ENCODE peak calls at places on chromosomes 4 and X, in ten cellular contexts. L is Right ventricle myocardium superior; K is Karpas-422; A is stimulated activated CD8-positive, alpha-beta memory T cell treated with anti-CD3 and anti-CD28 coated beads, Interleukin-12 subunit alpha, Interleukin-12 subunit beta, amount 100 ng/mL, for 4 hours; E is ovary; X is astrocyte of the spinal cord; B is fibroblast of lung; U is dorsolateral prefrontal cortex; O is NCI-H1092 treated with DMSO at 0.1 percent for 48 hours; Z is lower leg skin. I is an unnamed sample.

GRCh38 chr4:40963912-40964478 is 214.2 kb downstream of the NSUN7 start:
- DNase-seq in L (no peak), K (no peak), A (no peak), E (no peak), X (peak), B (peak), U (no peak), O (no peak), Z (no peak), I (no peak)

GRCh38 chrX:41824551-41824950 is 98.8 kb downstream of the CASK start:
- DNase-seq in L (no peak), K (no peak), A (no peak), E (no peak), X (peak), B (peak), U (no peak), O (no peak), Z (no peak), I (no peak)

GRCh38 chr4:187294861-187295260 is 571.2 kb upstream of the FAT1 start:
- DNase-seq in L (no peak), K (no peak), A (no peak), E (no peak), X (no peak), B (peak), U (no peak), O (no peak), Z (no peak), I (no peak)

GRCh38 chr4:19005211-19005610 is 983.7 kb upstream of the LCORL start:
- DNase-seq in L (no peak), K (no peak), A (no peak), E (no peak), X (peak), B (peak), U (no peak), O (no peak), Z (no peak), I (no peak)

GRCh38 chrX:96984538-96984937 is 100.8 kb downstream of the RPA4 start:
- DNase-seq in L (no peak), K (no peak), A (no peak), E (no peak), X (no peak), B (no peak), U (no peak), O (no peak), Z (no peak), I (no peak)

GRCh38 chrX:80335062-80335830 is 85.0 kb upstream of the TENT5D start:
- DNase-seq in L (peak), K (no peak), A (no peak), E (peak), X (no peak), B (no peak), U (no peak), O (no peak), Z (peak), I (no peak)

GRCh38 chrX:127578395-127578794 is 473.8 kb downstream of the ACTRT1 start:
- DNase-seq in L (peak), K (no peak), A (no peak), E (no peak), X (no peak), B (no peak), U (no peak), O (no peak), Z (no peak), I (no peak)

GRCh38 chr4:6494431-6495295 is 22.2 kb upstream of the PPP2R2C start:
- DNase-seq in L (no peak), K (no peak), A (no peak), E (no peak), X (no peak), B (no peak), U (no peak), O (no peak), Z (no peak), I (no peak)

GRCh38 chrX:112279940-112280339 is 197.4 kb upstream of the TRPC5 start:
- DNase-seq in L (no peak), K (no peak), A (no peak), E (no peak), X (no peak), B (no peak), U (no peak), O (no peak), Z (no peak), I (no peak)

GRCh38 chrX:24347871-24348270 is 12.6 kb upstream of the SUPT20HL1 start:
- DNase-seq in L (no peak), K (no peak), A (no peak), E (no peak), X (no peak), B (no peak), U (no peak), O (no peak), Z (no peak), I (no peak)

GRCh38 chrX:23383411-23383810 is 48.8 kb downstream of the PTCHD1 start:
- DNase-seq in L (no peak), K (no peak), A (no peak), E (no peak), X (peak), B (peak), U (no peak), O (no peak), Z (no peak), I (no peak)

GRCh38 chrX:129716507-129716906 is 22.3 kb upstream of the XPNPEP2 start:
- DNase-seq in L (no peak), K (no peak), A (no peak), E (no peak), X (no peak), B (no peak), U (no peak), O (no peak), Z (no peak), I (no peak)

I was measured in posterior cingulate gyrus.